ENCODE peak calls at places on chromosomes 6 and 20, in nine cellular contexts. M is astrocyte of the spinal cord, T is mammary epithelial cell, G is lower leg skin, R is foreskin fibroblast, V is heart left ventricle, P is AG04450, J is endodermal cell, I is RWPE2. Y is an unnamed sample.
A peak's percentile ranks its signal among the peaks of the same experiment; 100 is the strongest.

GRCh38 chr6:150196942-150197745 is 54.3 kb downstream of the PPP1R14C start:
- DNase-seq in M (no peak), T (no peak), G (no peak), R (no peak), V (no peak), P (no peak), J (no peak), I (no peak), Y (no peak)

GRCh38 chr6:148221580-148221979 is 121.1 kb upstream of the SASH1 start:
- DNase-seq in M (no peak), T (no peak), G (no peak), R (no peak), V (no peak), P (no peak), J (peak; percentile 57), I (no peak), Y (no peak)

GRCh38 chr6:83265384-83265783 is 72.2 kb downstream of the RWDD2A start:
- DNase-seq in M (peak; percentile 52), T (peak; percentile 72), G (no peak), R (peak; percentile 60), V (no peak), P (peak; percentile 23), J (no peak), I (no peak), Y (no peak)

GRCh38 chr20:3454821-3455220 is 16.0 kb upstream of the ATRN start:
- DNase-seq in M (no peak), T (no peak), G (no peak), R (no peak), V (no peak), P (no peak), J (no peak), I (no peak), Y (no peak)

GRCh38 chr20:47800619-47801018 is 15.3 kb upstream of the SULF2 start:
- DNase-seq in M (no peak), T (no peak), G (peak; percentile 46), R (no peak), V (no peak), P (no peak), J (no peak), I (no peak), Y (no peak)

GRCh38 chr6:34459899-34460593 is 5.8 kb upstream of the PACSIN1 start:
- DNase-seq in M (peak; percentile 48), T (peak; percentile 49), G (peak; percentile 21), R (peak; percentile 65), V (no peak), P (no peak), J (peak; percentile 86), I (no peak), Y (no peak)

GRCh38 chr6:167733740-167734661 is 92.7 kb upstream of the AFDN start:
- DNase-seq in M (peak; percentile 71), T (no peak), G (peak; percentile 59), R (no peak), V (no peak), P (no peak), J (peak; percentile 28), I (no peak), Y (no peak)

GRCh38 chr20:43853918-43854317 is 60.7 kb upstream of the TOX2 start:
- DNase-seq in M (no peak), T (no peak), G (no peak), R (no peak), V (no peak), P (no peak), J (no peak), I (peak; percentile 78), Y (peak; percentile 44)

GRCh38 chr6:44229376-44230033 is 6.1 kb downstream of the SLC29A1 start:
- DNase-seq in M (no peak), T (no peak), G (no peak), R (no peak), V (peak; percentile 52), P (no peak), J (no peak), I (no peak), Y (no peak)

GRCh38 chr20:8020314-8021079 is 936 bp upstream of the TMX4 start:
- DNase-seq in M (peak; percentile 20), T (peak; percentile 32), G (no peak), R (peak; percentile 41), V (no peak), P (no peak), J (no peak), I (no peak), Y (no peak)

GRCh38 chr20:8021541-8022269 is 2.1 kb upstream of the TMX4 start:
- DNase-seq in M (no peak), T (no peak), G (no peak), R (peak; percentile 7), V (no peak), P (no peak), J (no peak), I (no peak), Y (no peak)

GRCh38 chr20:8019998-8020247 is 362 bp upstream of the TMX4 start:
- DNase-seq in M (no peak), T (no peak), G (no peak), R (no peak), V (no peak), P (no peak), J (no peak), I (no peak), Y (no peak)

GRCh38 chr20:8018928-8019177 is 708 bp downstream of the TMX4 start:
- DNase-seq in M (peak; percentile 50), T (no peak), G (no peak), R (no peak), V (no peak), P (no peak), J (no peak), I (no peak), Y (no peak)

GRCh38 chr20:8019178-8019997 is at the start of gene TMX4:
- DNase-seq in M (peak; percentile 95), T (peak; percentile 94), G (peak; percentile 96), R (peak; percentile 99), V (peak; percentile 98), P (peak; percentile 82), J (peak; percentile 98), I (peak; percentile 96), Y (peak; percentile 99)
- TF ChIP-seq CTCF in M (peak; percentile 19), T (peak; percentile 39), G (no peak), R (peak; percentile 29), V (peak; percentile 40), P (peak; percentile 6), J (peak; percentile 66), I (peak; percentile 46), Y (peak; percentile 22)

GRCh38 chr6:104941694-104942177 is 15.2 kb upstream of the LIN28B start:
- DNase-seq in M (no peak), T (no peak), G (no peak), R (no peak), V (no peak), P (no peak), J (no peak), I (no peak), Y (no peak)
- TF ChIP-seq CTCF in M (no peak), T (no peak), G (no peak), R (no peak), V (no peak), P (no peak), J (peak; percentile 18), I (peak; percentile 66), Y (no peak)

DNA sequence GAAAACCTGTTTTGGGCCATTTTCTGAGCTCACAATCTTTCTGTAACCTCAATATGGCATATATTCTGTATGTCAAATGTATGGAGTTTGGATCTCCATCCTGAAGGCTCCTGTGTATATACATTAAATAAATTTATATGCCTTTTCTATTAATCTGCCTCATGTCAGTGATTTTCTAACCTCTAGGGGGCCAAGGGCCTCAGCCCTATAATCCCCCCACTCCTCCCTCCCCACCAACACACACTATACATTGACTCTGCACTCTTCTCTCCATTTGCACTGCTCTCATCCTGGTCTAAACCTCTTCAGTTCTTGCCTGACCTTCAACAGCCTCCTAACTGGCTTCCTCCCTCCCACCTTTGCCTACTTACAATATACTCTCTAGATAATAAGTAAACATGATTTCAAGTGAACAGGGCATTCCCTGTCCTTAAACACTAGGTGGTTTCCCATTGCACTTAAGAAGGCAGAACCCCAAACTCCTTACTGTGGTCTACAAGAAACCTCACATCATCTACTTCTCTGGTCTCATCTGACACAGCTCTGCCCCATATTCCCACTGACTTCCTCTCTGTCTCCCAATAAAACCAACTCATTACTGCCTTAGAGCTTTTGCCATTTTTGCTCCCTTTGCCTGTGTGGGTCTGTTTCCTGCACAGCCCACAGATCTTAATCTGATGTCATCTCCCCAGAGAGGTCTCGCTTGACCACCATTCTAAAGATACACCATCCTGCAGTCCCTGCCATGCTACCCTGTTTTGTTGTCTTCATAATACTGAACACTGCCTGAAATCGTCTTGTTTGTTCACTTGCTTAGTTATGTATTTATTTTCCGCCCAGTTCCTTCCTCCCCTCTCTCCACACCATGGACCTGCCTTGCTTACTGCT is 213.7 kb downstream of the SYNE1 start:
- DNase-seq in M (no peak), T (no peak), G (no peak), R (no peak), V (no peak), P (no peak), J (no peak), I (no peak), Y (no peak)
- TF ChIP-seq CTCF in M (no peak), T (no peak), G (no peak), R (no peak), V (no peak), P (no peak), J (peak; percentile 51), I (no peak), Y (no peak)

GRCh38 chr20:6711950-6712634 is 55.4 kb upstream of the BMP2 start:
- DNase-seq in M (no peak), T (no peak), G (no peak), R (no peak), V (no peak), P (no peak), J (no peak), I (no peak), Y (no peak)

GRCh38 chr20:6707231-6707870 is 60.1 kb upstream of the BMP2 start:
- DNase-seq in M (no peak), T (no peak), G (no peak), R (no peak), V (no peak), P (no peak), J (no peak), I (no peak), Y (no peak)

GRCh38 chr20:6708010-6708409 is 59.5 kb upstream of the BMP2 start:
- DNase-seq in M (peak; percentile 84), T (peak; percentile 84), G (no peak), R (peak; percentile 44), V (peak; percentile 43), P (peak; percentile 67), J (peak; percentile 78), I (peak; percentile 77), Y (no peak)

GRCh38 chr20:6705920-6706500 is 61.5 kb upstream of the BMP2 start:
- DNase-seq in M (no peak), T (no peak), G (no peak), R (peak; percentile 3), V (no peak), P (no peak), J (no peak), I (no peak), Y (no peak)

DNA sequence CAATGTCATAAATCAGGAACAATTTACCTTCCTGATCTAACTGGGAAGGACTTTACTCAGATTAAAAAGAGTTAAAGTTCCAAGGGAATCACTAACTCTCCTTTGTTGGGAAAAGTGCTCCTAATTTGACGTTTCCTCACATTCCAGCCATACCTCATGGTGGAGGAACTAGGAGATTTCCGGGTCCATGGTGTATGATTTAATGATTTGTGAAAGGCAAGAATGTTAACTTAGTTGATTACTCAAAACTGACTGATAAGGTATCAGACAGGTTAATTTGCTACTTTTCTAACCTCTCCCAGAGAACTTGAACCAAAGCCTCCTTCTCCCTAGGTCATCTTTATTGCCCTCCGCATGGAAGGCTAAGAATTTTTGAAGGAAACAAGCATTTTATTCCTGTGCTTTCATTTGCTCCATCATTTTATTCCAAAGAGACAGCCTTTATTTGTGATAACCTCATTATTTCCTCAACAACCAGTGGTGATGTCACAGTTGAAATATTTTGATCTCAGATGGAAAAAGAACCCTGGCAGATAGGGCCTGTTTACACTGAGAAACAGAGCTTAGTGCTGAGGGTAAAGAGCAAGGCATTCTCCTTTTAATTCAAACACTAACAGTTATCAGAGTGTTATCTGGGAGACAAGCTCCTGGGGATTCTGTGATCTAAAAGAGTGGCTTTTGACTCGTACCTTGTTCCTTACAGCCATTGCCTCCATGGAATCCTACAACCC is 57.5 kb upstream of the BMP2 start:
- DNase-seq in M (no peak), T (no peak), G (no peak), R (no peak), V (no peak), P (no peak), J (no peak), I (no peak), Y (no peak)
- TF ChIP-seq CTCF in M (no peak), T (no peak), G (no peak), R (no peak), V (no peak), P (no peak), J (no peak), I (no peak), Y (no peak)

Y was measured in right atrium auricular region.